ENCODE peak calls at places on chromosomes 5 and 9, in four cellular contexts. P is mesendoderm, E is H9, O is H1. L is an unnamed sample.

GRCh38 chr9:108761530-108762347 is 94.0 kb downstream of the ACTL7B start:
- DNase-seq in O (peak; percentile 71), E (peak; percentile 61), P (peak; percentile 70), L (peak; percentile 44)

GRCh38 chr9:135260221-135260620 is 172.8 kb downstream of the OLFM1 start:
- DNase-seq in E (no peak), P (no peak), O (no peak), L (no peak)

GRCh38 chr9:134062461-134063087 is 5.3 kb downstream of the BRD3 start:
- DNase-seq in E (peak; percentile 25), O (no peak), P (no peak), L (no peak)

GRCh38 chr5:170552486-170553122 is 48.8 kb downstream of the KCNIP1 start:
- DNase-seq in E (peak; percentile 66), P (peak; percentile 83), O (no peak), L (no peak)

GRCh38 chr5:96703384-96703910 is 41.3 kb downstream of the CAST start:
- DNase-seq in E (no peak), O (no peak), P (no peak), L (peak; percentile 84)

GRCh38 chr5:166369326-166369725 is 1922.1 kb upstream of the WWC1 start:
- DNase-seq in O (no peak), P (no peak), E (no peak), L (peak; percentile 36)

GRCh38 chr5:1763548-1763911 is 36.1 kb downstream of the MRPL36 start:
- DNase-seq in P (peak; percentile 48), E (peak; percentile 59), O (peak; percentile 64), L (peak; percentile 69)

GRCh38 chr9:136311433-136312375 is 7.8 kb upstream of the CCDC187 start:
- DNase-seq in O (no peak), E (no peak), P (no peak), L (no peak)

GRCh38 chr5:130286971-130287370 is 382.7 kb downstream of the CHSY3 start:
- DNase-seq in E (no peak), O (no peak), P (no peak), L (no peak)

GRCh38 chr5:32753051-32753450 is 41.9 kb downstream of the NPR3 start:
- DNase-seq in O (no peak), P (no peak), E (no peak), L (no peak)

GRCh38 chr5:81767097-81767496 is 16.2 kb upstream of the SSBP2 start:
- DNase-seq in E (no peak), O (no peak), P (no peak), L (no peak)

GRCh38 chr9:130905902-130906726 is 9.5 kb upstream of the QRFP start:
- DNase-seq in P (no peak), O (no peak), E (no peak), L (no peak)

GRCh38 chr9:36461341-36461740 is 61.3 kb upstream of the RNF38 start:
- DNase-seq in O (no peak), P (no peak), E (no peak), L (no peak)

GRCh38 chr9:136994180-136994884 is 2.0 kb downstream of the CLIC3 start:
- DNase-seq in P (no peak), E (no peak), O (no peak), L (peak; percentile 43)

GRCh38 chr9:5488616-5489015 is 21.7 kb upstream of the PDCD1LG2 start:
- DNase-seq in O (no peak), E (no peak), P (no peak), L (peak; percentile 82)

GRCh38 chr9:130499804-130500263 is 55.1 kb downstream of the ASS1 start:
- DNase-seq in E (no peak), P (no peak), O (no peak), L (peak; percentile 81)

GRCh38 chr5:132667761-132668705 is 5.8 kb upstream of the IL4 start:
- DNase-seq in E (peak; percentile 33), O (no peak), P (peak; percentile 45), L (no peak)

GRCh38 chr5:101590384-101590783 is 687.3 kb upstream of the ST8SIA4 start:
- DNase-seq in O (no peak), P (peak; percentile 45), E (no peak), L (no peak)

GRCh38 chr9:89470239-89470638 is 27.7 kb downstream of the SEMA4D start:
- DNase-seq in O (no peak), P (no peak), E (no peak), L (no peak)

GRCh38 chr5:60036539-60036938 is 143.0 kb upstream of the PDE4D start:
- DNase-seq in E (no peak), P (peak; percentile 6), O (no peak), L (no peak)

GRCh38 chr5:765948-766631 is 18.4 kb downstream of the ZDHHC11B start:
- DNase-seq in E (no peak), P (no peak), O (no peak), L (no peak)

GRCh38 chr5:1110260-1110929 is 1.5 kb downstream of the SLC12A7 start:
- DNase-seq in P (no peak), O (no peak), E (no peak), L (no peak)

GRCh38 chr9:20043461-20043860 is 254.6 kb upstream of the SLC24A2 start:
- DNase-seq in E (no peak), O (no peak), P (no peak), L (no peak)

GRCh38 chr9:116937361-116937760 is 250.3 kb downstream of the TRIM32 start:
- DNase-seq in O (no peak), E (no peak), P (no peak), L (no peak)

GRCh38 chr5:111942661-111943401 is 185.8 kb upstream of the NREP start:
- DNase-seq in O (no peak), P (no peak), E (no peak), L (no peak)

GRCh38 chr5:134135091-134135655 is 20.7 kb downstream of the TCF7 start:
- DNase-seq in E (peak; percentile 12), O (no peak), P (no peak), L (no peak)

GRCh38 chr9:23582836-23583235 is 243.2 kb downstream of the ELAVL2 start:
- DNase-seq in E (no peak), P (no peak), O (no peak), L (no peak)

GRCh38 chr9:110065527-110065926 is 142.4 kb downstream of the C9orf152 start:
- DNase-seq in P (no peak), O (no peak), E (no peak), L (peak; percentile 31)

GRCh38 chr9:20714442-20715415 is 30.7 kb downstream of the FOCAD start:
- DNase-seq in O (no peak), P (no peak), E (no peak), L (no peak)

GRCh38 chr9:88646539-88646938 is 111.6 kb downstream of the NXNL2 start:
- DNase-seq in P (no peak), E (no peak), O (no peak), L (peak; percentile 72)

GRCh38 chr5:115209279-115209678 is 39.6 kb upstream of the TRIM36 start:
- DNase-seq in E (no peak), O (no peak), P (no peak), L (no peak)

GRCh38 chr9:133144142-133144886 is 19.4 kb downstream of the GBGT1 start:
- DNase-seq in O (peak; percentile 94), E (peak; percentile 84), P (peak; percentile 88), L (peak; percentile 85)

GRCh38 chr9:79568337-79569084 is 3.3 kb upstream of the TLE4 start:
- DNase-seq in P (no peak), O (no peak), E (no peak), L (no peak)

DNA sequence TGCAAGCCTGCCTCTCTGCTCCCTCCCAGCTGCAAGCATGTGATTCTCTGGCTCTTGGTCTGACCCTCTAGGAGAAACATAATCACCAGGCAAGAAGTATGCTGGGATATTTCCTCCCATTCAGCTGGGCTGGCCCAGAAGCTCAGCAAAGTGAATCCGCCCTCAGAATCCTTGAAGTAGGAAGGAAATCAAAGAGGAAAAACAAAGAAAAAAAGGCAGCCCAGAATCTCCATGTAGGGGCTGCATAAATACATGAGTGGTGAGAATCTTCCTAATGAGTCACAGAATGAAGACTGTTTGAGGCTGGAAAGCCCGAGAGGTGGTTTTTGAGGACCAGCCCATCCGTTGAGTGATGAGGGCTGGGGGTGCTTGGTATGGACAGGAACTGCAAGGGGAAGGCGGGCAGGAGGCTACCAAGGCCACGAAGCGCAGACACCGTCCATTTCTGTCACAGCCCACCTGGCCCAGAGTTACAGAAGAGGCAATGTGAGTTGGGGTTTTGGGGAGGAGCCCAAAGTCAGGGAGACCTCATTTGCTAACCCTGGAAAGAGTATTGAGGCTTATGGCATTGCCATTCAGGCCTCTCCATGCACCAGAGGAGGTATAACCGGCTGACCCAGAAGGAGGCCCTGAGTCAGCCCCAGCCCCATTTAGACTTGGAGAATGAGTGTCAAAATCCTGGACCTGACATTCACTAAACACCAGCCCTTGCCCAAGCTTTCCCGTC is 33.4 kb upstream of the TGFBR1 start:
- DNase-seq in O (no peak), P (no peak), E (no peak), L (no peak)
- H3K4ac ChIP-seq in O (no peak overlapping the region), P (no peak overlapping the region), E (no peak overlapping the region), L (no peak overlapping the region)

DNA sequence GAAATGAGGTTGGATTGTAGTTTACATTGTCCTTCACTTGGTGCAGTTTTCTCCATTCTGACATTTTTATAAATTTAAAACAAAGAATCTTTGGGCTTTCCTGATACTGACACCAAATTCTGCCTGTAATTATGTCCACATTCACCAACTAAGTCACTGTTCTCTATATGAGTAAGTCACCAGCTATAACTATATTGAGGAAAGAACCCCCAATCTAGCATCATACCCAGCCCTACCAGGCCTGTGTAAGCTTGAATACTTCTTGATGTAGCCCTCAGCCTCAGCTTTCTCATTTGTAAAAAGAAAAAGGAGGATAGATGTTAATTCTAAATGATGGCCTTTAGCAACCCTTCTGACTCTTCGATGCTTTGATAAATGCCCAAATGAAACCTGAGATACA is 112.7 kb upstream of the FST start:
- DNase-seq in O (no peak), P (no peak), E (no peak), L (no peak)
- H2BK120ac ChIP-seq in O (no peak overlapping the region), P (no peak overlapping the region), E (no peak overlapping the region), L (no peak overlapping the region)

GRCh38 chr5:50711280-50711679 is 44.8 kb downstream of the PARP8 start:
- DNase-seq in P (no peak), O (no peak), E (no peak), L (no peak)
- H3K79me2 ChIP-seq in P (peaks cover 12% of the 10 kb centered on the region), O (peaks cover 94% of the 10 kb centered on the region), E (peaks cover 3% of the 10 kb centered on the region), L (no peaks in the 10 kb centered on the region)

DNA sequence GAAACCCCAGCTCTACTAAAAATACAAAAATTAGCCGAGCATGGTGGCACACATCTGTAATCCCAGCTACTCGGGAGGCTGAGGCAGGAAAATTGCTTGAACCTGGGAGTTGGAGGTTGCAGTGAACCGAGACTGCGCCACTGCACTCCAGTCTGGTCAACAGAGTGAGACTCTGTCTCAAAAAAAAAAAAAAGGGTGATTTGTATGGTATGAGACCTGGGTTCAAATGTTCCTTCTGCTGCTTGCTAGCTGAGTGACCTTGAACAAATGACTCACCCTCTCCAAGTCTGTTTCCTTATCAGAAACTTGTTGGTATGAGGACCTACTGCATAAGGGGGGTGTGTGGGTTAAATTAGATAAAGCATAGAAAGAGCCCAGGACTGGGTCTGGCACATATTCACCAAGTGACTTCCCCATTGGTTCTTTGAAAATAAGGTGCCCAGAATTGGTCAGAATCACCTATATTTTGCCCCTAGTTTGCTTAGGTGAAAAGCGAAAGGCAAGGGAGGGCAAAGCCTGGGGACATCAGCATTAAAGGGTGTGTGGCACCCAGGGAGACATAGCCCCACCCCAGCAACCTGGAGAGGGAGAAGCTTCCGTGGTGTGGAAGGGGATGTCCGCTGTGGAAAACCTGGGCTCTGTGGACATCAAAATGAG is 9.9 kb downstream of the SLC25A25 start:
- DNase-seq in O (no peak), P (no peak), E (no peak), L (no peak)
- H3K4ac ChIP-seq in O (no peak overlapping the region), P (no peak overlapping the region), E (no peak overlapping the region), L (no peak overlapping the region)